ENCODE peak calls at places on chromosomes 5 and 9, in seven cellular contexts. Q is neural progenitor cell, B is hepatocyte, X is GM23338, A is HCT116, O is SK-N-SH, Y is MM.1S. P is an unnamed sample.

GRCh38 chr5:40988761-40989510 is 79.6 kb downstream of the C7 start:
- DNase-seq in Q (no peak), Y (no peak), O (no peak), B (no peak), A (no peak), X (peak), P (no peak)

GRCh38 chr9:121741198-121741918 is 89.9 kb downstream of the DAB2IP start:
- DNase-seq in Y (no peak), A (no peak), Q (peak), B (no peak), O (no peak), X (peak), P (no peak)

GRCh38 chr5:160293386-160293785 is 19.0 kb downstream of the CCNJL start:
- DNase-seq in O (no peak), X (no peak), A (no peak), Q (no peak), Y (no peak), B (no peak), P (no peak)

GRCh38 chr5:76477576-76477975 is 74.5 kb downstream of the IQGAP2 start:
- DNase-seq in Y (no peak), A (no peak), Q (no peak), X (no peak), O (no peak), B (no peak), P (no peak)

GRCh38 chr9:134501266-134502181 is 140.1 kb upstream of the COL5A1 start:
- DNase-seq in Q (no peak), Y (no peak), X (peak), O (peak), B (no peak), A (no peak), P (no peak)

GRCh38 chr9:90444609-90445008 is 198.0 kb downstream of the DIRAS2 start:
- DNase-seq in Y (no peak), A (no peak), X (no peak), B (no peak), Q (no peak), O (no peak), P (no peak)

GRCh38 chr5:179272326-179273073 is 72.8 kb downstream of the ADAMTS2 start:
- DNase-seq in A (no peak), B (no peak), Y (no peak), X (no peak), O (no peak), Q (peak), P (no peak)

GRCh38 chr9:129254566-129255287 is 76.7 kb upstream of the IER5L start:
- DNase-seq in X (no peak), O (no peak), A (no peak), Y (no peak), Q (no peak), B (no peak), P (no peak)

GRCh38 chr5:40442346-40442745 is 237.4 kb upstream of the PTGER4 start:
- DNase-seq in X (no peak), B (peak), O (no peak), A (no peak), Y (no peak), Q (no peak), P (no peak)

GRCh38 chr5:58887721-58888409 is 305.0 kb downstream of the RAB3C start:
- DNase-seq in Q (no peak), Y (no peak), A (no peak), B (no peak), O (no peak), X (no peak), P (no peak)

GRCh38 chr5:146667633-146668032 is 151.6 kb upstream of the GPR151 start:
- DNase-seq in Y (no peak), B (peak), O (no peak), A (no peak), X (no peak), Q (no peak), P (no peak)

GRCh38 chr9:64061013-64061627 is 1223.9 kb downstream of the FOXD4L5 start:
- DNase-seq in Y (no peak), Q (no peak), A (no peak), O (peak), B (no peak), X (no peak), P (no peak)

DNA sequence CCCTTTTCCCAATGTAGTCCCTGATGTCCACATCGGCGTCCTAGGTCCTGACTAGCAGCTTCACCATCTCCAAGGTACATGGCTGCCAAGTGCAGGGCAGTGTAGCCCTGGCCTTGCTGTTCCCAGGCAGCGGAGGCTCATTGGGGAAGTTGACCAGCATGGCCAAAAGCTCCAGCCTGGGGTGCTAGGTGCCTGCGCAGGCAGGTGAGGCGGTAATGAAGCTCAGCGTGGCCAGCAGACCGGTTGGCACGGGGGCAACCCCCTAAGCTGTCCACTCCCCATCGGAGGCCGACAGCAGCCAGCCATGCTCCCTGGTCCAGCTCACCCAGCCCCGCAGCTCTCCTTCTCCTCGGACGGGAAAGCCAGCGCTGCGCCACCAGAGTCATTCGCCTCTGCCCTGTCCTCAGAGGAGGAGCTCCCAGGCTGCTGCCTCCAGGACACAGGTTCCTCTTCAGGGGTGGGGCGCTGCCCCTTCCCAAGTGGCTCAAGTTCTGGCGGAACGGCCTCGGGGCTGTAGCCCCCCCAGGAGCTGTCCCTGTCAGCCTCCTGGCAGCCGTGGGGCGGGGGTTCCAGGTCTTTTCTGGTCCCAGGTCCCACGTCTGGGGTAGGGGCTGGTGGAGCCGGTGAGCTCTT is 1218.2 kb downstream of the FOXD4L5 start:
- DNase-seq in A (no peak), O (peak), X (no peak), B (no peak), Q (no peak), Y (no peak), P (no peak)
- H3K4me2 ChIP-seq in A (no peak), O (no peak), X (no peak), B (no peak), Q (no peak), Y (no peak), P (no peak)

GRCh38 chr5:72077390-72077789 is 29.9 kb upstream of the MAP1B start:
- DNase-seq in B (no peak), Q (no peak), O (no peak), Y (no peak), X (no peak), A (no peak), P (no peak)
- TF ChIP-seq CTCF in B (no peak), Q (no peak), O (no peak), Y (no peak), X (no peak), A (no peak), P (no peak)

DNA sequence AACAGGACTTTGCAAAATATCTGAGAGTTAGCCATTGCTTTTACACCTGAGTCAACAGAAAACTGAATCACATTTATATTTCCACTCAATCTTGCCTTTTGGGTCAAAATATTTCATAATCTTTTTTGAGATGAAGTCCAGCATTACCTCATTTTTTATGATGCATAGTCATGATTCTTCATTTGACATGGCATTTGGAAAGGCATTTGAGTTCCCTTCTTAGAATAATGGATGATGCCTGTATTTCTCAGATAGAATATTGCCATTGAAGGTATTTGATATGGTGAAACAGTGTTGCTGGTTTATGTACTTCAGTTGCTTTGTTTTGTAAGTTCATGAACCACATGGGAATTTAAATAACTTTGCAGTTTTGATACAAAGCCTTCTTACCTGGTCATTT is 180.4 kb downstream of the PRR16 start:
- DNase-seq in X (no peak), B (no peak), A (no peak), Y (no peak), O (no peak), Q (no peak), P (no peak)
- TF ChIP-seq EZH2phosphoT487 in X (no peak), B (no peak), A (no peak), Y (no peak), O (no peak), Q (no peak), P (no peak)

DNA sequence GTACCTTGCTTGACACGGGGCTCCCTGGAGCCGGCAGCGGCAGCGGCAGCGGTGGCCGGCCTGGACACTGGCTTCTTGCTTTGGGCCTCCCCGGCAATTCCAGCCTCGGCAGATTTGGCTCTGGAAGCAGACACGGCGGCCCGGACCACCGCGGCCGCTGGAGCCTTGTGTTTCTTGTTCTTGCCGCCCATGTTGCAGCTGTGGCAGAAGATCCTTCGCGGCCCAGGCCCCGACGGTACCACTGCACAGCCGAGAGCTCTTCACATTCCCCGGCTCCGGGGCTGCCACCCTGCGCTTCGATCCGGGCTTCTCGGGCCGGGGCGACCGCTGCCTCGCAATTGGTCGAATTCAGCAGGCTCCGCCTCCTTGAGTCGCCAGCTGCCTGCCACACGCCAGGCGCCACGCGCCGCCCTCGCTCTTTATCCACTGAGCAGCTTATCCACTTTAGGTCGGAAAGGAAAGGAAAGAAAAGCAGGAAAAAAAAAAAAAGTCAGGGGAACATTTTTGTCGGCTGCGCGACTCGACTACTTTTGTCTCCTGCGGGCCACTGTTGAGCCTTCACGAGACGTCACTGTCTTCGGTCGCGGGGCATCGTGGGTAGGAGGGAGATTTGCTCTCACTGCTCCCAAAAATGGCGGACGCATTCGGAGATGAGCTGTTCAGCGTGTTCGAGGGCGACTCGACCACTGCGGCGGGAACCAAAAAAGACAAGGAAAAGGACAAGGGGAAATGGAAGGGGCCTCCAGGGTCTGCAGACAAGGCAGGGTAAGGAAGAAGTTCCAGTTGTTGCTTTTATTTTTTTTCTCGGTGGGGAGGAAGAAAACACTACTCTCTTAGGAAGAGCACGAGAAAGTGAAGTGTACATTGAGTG is at the start of the genes DHX29 and MTREX:
- DNase-seq in Y (peak), O (peak), Q (peak), X (peak), B (peak), A (peak), P (peak)
- H3K4me2 ChIP-seq in Y (peak), O (peak), Q (peak), X (peak), B (peak), A (peak), P (peak)

GRCh38 chr5:137199966-137200365 is 299.2 kb downstream of the SPOCK1 start:
- DNase-seq in X (peak), O (no peak), Y (no peak), Q (no peak), B (no peak), A (no peak), P (no peak)
- TF ChIP-seq CTCF in X (peak), O (peak), Y (no peak), Q (no peak), B (no peak), A (no peak), P (no peak)

GRCh38 chr5:132227235-132227484 is 493 bp downstream of the P4HA2 start:
- DNase-seq in B (no peak), X (no peak), Q (no peak), Y (no peak), O (no peak), A (no peak), P (no peak)
- TF ChIP-seq EZH2phosphoT487 in B (no peak), X (no peak), Q (no peak), Y (no peak), O (no peak), A (no peak), P (no peak)

DNA sequence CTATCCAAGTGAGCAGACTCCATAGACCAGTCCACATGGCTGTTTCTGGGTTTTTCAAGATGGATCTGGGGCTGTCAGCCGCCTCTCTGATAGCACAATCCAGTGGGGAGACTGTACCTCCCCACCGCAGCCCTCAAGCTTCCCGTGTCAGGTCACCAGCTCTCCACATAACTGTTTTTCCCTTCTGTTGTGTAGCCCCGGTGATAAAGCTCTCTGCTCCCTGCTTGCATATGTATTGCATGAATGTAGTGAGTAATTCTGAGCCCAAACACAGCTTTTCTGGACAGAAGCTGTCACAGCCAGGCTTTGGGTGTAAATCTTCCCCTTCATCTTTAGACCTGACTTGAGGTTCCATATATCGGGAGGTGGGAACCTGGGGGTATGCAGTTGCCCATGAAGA is 23.1 kb upstream of the CFAP157 start:
- DNase-seq in X (no peak), A (no peak), O (no peak), Y (no peak), Q (no peak), B (peak), P (no peak)
- H3K4me2 ChIP-seq in X (no peak), A (no peak), O (no peak), Y (no peak), Q (no peak), B (no peak), P (no peak)

GRCh38 chr5:143506881-143507552 is 103.5 kb upstream of the NR3C1 start:
- DNase-seq in A (no peak), Q (no peak), B (peak), Y (no peak), O (no peak), X (no peak), P (no peak)
- TF ChIP-seq CTCF in A (no peak), Q (no peak), B (peak), Y (no peak), O (peak), X (no peak), P (no peak)

GRCh38 chr9:111759762-111760639 is 34.7 kb downstream of the SHOC1 start:
- DNase-seq in O (peak), Y (peak), B (peak), A (peak), X (peak), Q (peak), P (peak)
- TF ChIP-seq EZH2phosphoT487 in O (no peak), Y (no peak), B (no peak), A (no peak), X (no peak), Q (no peak), P (no peak)

GRCh38 chr5:83636141-83636540 is 84.5 kb downstream of the HAPLN1 start:
- DNase-seq in X (no peak), A (no peak), Y (no peak), O (no peak), Q (no peak), B (no peak), P (no peak)
- H3K4me2 ChIP-seq in X (no peak), A (no peak), Y (no peak), O (no peak), Q (no peak), B (no peak), P (no peak)

P was measured in OCI-LY7.